ENCODE peak calls at places on chromosomes 16 and 17, in six cellular contexts. T, G, Q, I, K and A are unnamed samples.

GRCh38 chr16:86773339-86773715 is 195.0 kb downstream of the FOXL1 start:
- DNase-seq in Q (no peak), T (no peak), K (no peak), I (no peak), G (no peak), A (no peak)

GRCh38 chr16:89633064-89633631 is 19.7 kb downstream of the DPEP1 start:
- DNase-seq in K (no peak), Q (no peak), T (no peak), I (no peak), G (no peak), A (peak)

GRCh38 chr16:66908762-66909559 is 9.7 kb downstream of the CDH16 start:
- DNase-seq in Q (no peak), K (no peak), I (no peak), T (no peak), G (no peak), A (no peak)

GRCh38 chr16:35745821-35746248 is 2286.4 kb downstream of the TP53TG3F start:
- DNase-seq in I (no peak), K (peak), G (no peak), Q (no peak), T (no peak), A (no peak)

GRCh38 chr16:79716645-79717323 is 116.2 kb upstream of the MAF start:
- DNase-seq in G (no peak), Q (no peak), I (no peak), K (no peak), T (no peak), A (no peak)

GRCh38 chr16:75108792-75109731 is 7.5 kb downstream of the LDHD start:
- DNase-seq in Q (peak), G (peak), T (peak), I (peak), K (peak), A (peak)

GRCh38 chr17:75087558-75088453 is at the start of gene SLC16A5:
- DNase-seq in Q (peak), T (no peak), G (peak), I (peak), K (peak), A (no peak)

GRCh38 chr16:4944333-4945281 is 7.7 kb upstream of the PPL start:
- DNase-seq in I (peak), T (peak), G (peak), K (peak), Q (peak), A (peak)

GRCh38 chr17:59837362-59838195 is 55.2 kb downstream of the TUBD1 start:
- DNase-seq in Q (no peak), K (peak), G (peak), T (peak), I (peak), A (peak)

GRCh38 chr17:69030145-69030544 is 30.6 kb downstream of the ABCA9 start:
- DNase-seq in G (no peak), Q (no peak), I (no peak), T (no peak), K (no peak), A (no peak)

GRCh38 chr17:50542795-50543774 is 3.9 kb upstream of the SPATA20 start:
- DNase-seq in T (no peak), I (no peak), K (no peak), Q (no peak), G (no peak), A (no peak)
- H3K4me3 ChIP-seq in T (peak), I (no peak), K (no peak), Q (peak), G (no peak), A (no peak)

GRCh38 chr16:13113786-13114185 is 212.4 kb downstream of the SHISA9 start:
- DNase-seq in K (no peak), I (no peak), G (no peak), T (no peak), Q (no peak), A (no peak)
- H3K4me3 ChIP-seq in K (no peak), I (no peak), G (no peak), T (no peak), Q (no peak), A (no peak)

DNA sequence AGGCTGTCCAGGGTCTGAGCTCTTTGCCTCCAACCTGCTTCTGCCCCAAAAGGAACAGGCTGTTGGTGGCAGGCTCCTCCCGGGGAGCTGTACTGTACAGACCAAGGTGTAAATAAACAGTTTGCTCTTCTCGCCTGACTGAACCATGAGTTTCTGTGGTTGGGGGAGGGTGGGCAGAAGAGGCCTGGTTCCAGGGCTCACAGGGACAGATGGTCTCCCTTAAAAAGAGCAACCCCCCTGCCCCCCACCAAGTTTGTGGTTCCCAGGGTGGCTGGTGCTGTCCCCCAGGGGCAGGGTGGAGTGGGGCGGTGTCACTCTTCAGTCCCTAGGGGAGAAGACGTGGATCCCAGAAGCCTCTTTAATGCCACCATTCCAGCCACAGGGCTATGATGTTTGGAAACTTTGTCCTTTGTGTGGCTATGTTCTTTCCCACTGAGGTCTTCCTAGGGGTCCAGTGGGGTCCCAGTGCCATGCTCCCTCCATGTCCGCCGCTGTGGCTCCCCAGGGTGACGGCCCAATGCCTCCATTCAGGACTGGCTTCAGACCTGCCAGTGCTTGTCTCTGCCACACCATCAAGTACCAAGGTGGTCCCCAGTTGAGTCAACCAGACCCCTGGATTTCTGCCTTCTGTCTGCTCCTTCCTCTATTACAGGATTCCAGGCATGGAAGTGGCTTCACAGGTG is 146.7 kb downstream of the RAB11FIP4 start:
- DNase-seq in K (no peak), I (no peak), Q (no peak), T (no peak), G (no peak), A (no peak)
- H3K4me3 ChIP-seq in K (no peak), I (no peak), Q (no peak), T (no peak), G (no peak), A (no peak)

GRCh38 chr16:30366511-30366910 is 3.8 kb downstream of the TBC1D10B start:
- DNase-seq in T (no peak), I (no peak), Q (no peak), G (no peak), K (no peak), A (no peak)

GRCh38 chr16:30368792-30369090 is 1.6 kb downstream of the TBC1D10B start:
- DNase-seq in K (no peak), G (no peak), T (no peak), Q (no peak), I (no peak), A (no peak)

GRCh38 chr16:30368122-30368791 is 2.0 kb downstream of the TBC1D10B start:
- DNase-seq in I (no peak), Q (no peak), T (no peak), K (peak), G (no peak), A (no peak)

GRCh38 chr16:30369091-30369937 is 980 bp downstream of the TBC1D10B start:
- DNase-seq in I (peak), K (no peak), Q (no peak), T (no peak), G (peak), A (no peak)

DNA sequence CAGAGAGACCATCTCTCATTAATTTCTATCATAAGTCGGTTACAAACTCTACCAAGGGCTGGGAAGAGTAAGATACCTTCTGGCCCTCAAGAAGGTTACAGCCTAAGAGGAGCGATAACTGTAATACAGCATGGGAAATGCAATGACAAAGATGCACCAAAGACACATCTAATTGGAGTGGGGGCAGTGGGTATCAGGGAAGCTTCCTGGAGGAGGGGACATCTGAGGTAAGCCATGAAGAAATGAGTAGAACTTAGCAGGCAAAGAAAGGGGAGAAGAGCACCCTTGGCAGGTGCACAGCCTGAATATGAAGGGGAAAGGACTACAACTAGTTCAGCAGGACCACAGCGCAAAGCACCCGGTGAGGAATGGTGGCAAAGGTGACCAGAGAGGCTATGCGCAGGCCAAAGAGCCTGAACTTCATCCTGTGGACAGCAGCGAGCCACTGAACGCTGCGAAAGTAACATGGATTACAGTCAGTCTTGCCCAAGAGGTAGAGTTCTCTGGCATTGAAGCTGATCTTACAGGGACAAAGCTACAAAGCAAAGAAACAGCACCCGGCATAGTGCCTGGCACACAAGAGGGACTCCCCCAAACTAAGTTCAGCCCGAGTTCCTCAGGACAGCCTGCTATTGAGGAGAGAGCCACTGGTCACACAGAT is 2.8 kb downstream of the TBC1D10B start:
- DNase-seq in K (no peak), T (no peak), I (no peak), G (no peak), Q (no peak), A (no peak)
- H3K4me3 ChIP-seq in K (peak), T (peak), I (peak), G (peak), Q (peak), A (peak)

GRCh38 chr16:68087688-68088087 is 2.5 kb downstream of the NFATC3 start:
- DNase-seq in G (no peak), I (no peak), T (no peak), Q (no peak), K (no peak), A (no peak)
- H3K4me3 ChIP-seq in G (peak), I (no peak), T (no peak), Q (peak), K (no peak), A (no peak)